ENCODE peak calls at places on chromosomes 16 and 17, in four cellular contexts. D, Q, M and T are unnamed samples.

GRCh38 chr17:15782809-15783208 is 50.7 kb downstream of the TBC1D26 start:
- DNase-seq in Q (no peak), M (no peak), D (no peak), T (no peak)

GRCh38 chr16:14522617-14523135 is 107.4 kb downstream of the PARN start:
- DNase-seq in Q (no peak), M (no peak), D (no peak), T (no peak)

GRCh38 chr17:47803201-47803600 is 18.4 kb downstream of the OSBPL7 start:
- DNase-seq in D (no peak), Q (peak; percentile 12), M (no peak), T (no peak)

GRCh38 chr16:28140788-28141618 is 70.8 kb downstream of the XPO6 start:
- DNase-seq in M (no peak), Q (no peak), D (no peak), T (no peak)

GRCh38 chr16:2471016-2471652 is at the start of gene NTN3:
- DNase-seq in D (peak; percentile 88), Q (peak; percentile 91), M (no peak), T (no peak)

GRCh38 chr17:77422104-77422782 is 281.5 kb downstream of the SEC14L1 start:
- DNase-seq in Q (no peak), M (no peak), D (no peak), T (no peak)

GRCh38 chr16:66705790-66706505 is 9.4 kb upstream of the CMTM4 start:
- DNase-seq in M (no peak), D (no peak), Q (no peak), T (no peak)

GRCh38 chr17:60970741-60971140 is 293.1 kb downstream of the BCAS3 start:
- DNase-seq in D (no peak), M (no peak), Q (no peak), T (no peak)

GRCh38 chr17:78665952-78666920 is 89.0 kb upstream of the DNAH17 start:
- DNase-seq in Q (no peak), D (peak; percentile 24), M (no peak), T (no peak)

GRCh38 chr17:3885271-3885670 is 7.6 kb downstream of the CAMKK1 start:
- DNase-seq in M (no peak), Q (no peak), D (no peak), T (no peak)

GRCh38 chr16:76176153-76176552 is 101.0 kb upstream of the CNTNAP4 start:
- DNase-seq in Q (no peak), D (no peak), M (no peak), T (no peak)

GRCh38 chr16:75087040-75087979 is 29.3 kb downstream of the LDHD start:
- DNase-seq in D (no peak), Q (peak; percentile 36), M (peak; percentile 87), T (no peak)

GRCh38 chr16:86532526-86532815 is 22.1 kb downstream of the FOXF1 start:
- DNase-seq in Q (no peak), M (no peak), D (no peak), T (no peak)

GRCh38 chr16:49268667-49269066 is 13.0 kb downstream of the CBLN1 start:
- DNase-seq in Q (no peak), M (no peak), D (no peak), T (no peak)

GRCh38 chr16:68396481-68396880 is 51.8 kb downstream of the SMPD3 start:
- DNase-seq in Q (peak; percentile 49), D (peak; percentile 41), M (peak; percentile 16), T (peak; percentile 31)

GRCh38 chr17:29929006-29929543 is 953 bp downstream of the SSH2 start:
- DNase-seq in M (no peak), Q (peak; percentile 38), D (peak; percentile 35), T (no peak)

GRCh38 chr16:74744566-74744965 is 30.1 kb downstream of the FA2H start:
- DNase-seq in Q (no peak), D (no peak), M (no peak), T (no peak)

GRCh38 chr17:50206604-50207293 is 5.3 kb upstream of the COL1A1 start:
- DNase-seq in M (no peak), Q (peak; percentile 97), D (peak; percentile 85), T (no peak)

GRCh38 chr16:23694707-23695373 is 16.2 kb downstream of the PLK1 start:
- DNase-seq in Q (peak; percentile 56), D (peak; percentile 83), M (no peak), T (no peak)

GRCh38 chr16:69371564-69371963 is 14.2 kb downstream of the TERF2 start:
- DNase-seq in M (no peak), Q (no peak), D (no peak), T (no peak)

GRCh38 chr17:15946611-15947120 is 1.7 kb downstream of the ADORA2B start:
- DNase-seq in M (no peak), Q (no peak), D (no peak), T (no peak)

GRCh38 chr17:78935419-78936323 is 10.5 kb upstream of the TIMP2 start:
- DNase-seq in M (peak; percentile 93), Q (peak; percentile 97), D (no peak), T (peak; percentile 90)

GRCh38 chr17:7294614-7295153 is at the start of gene YBX2:
- DNase-seq in D (peak; percentile 95), Q (peak; percentile 97), M (no peak), T (no peak)

GRCh38 chr17:80501739-80502577 is 25.6 kb upstream of the NPTX1 start:
- DNase-seq in Q (no peak), M (no peak), D (no peak), T (no peak)

GRCh38 chr17:19645608-19646250 is 2.8 kb upstream of the ALDH3A2 start:
- DNase-seq in M (no peak), Q (peak; percentile 47), D (peak; percentile 70), T (no peak)

GRCh38 chr17:30336369-30337171 is 2.7 kb upstream of the TMIGD1 start:
- DNase-seq in Q (peak; percentile 43), D (peak; percentile 67), M (no peak), T (no peak)

GRCh38 chr16:47779201-47780016 is 318.3 kb downstream of the PHKB start:
- DNase-seq in D (no peak), Q (no peak), M (no peak), T (no peak)

GRCh38 chr17:37124825-37125181 is 176.0 kb downstream of the AATF start:
- DNase-seq in M (no peak), D (no peak), Q (no peak), T (no peak)

GRCh38 chr16:84228321-84228838 is 11.4 kb downstream of the KCNG4 start:
- DNase-seq in Q (peak; percentile 50), D (peak; percentile 31), M (peak; percentile 66), T (peak; percentile 57)

GRCh38 chr17:67992541-67993152 is 3.6 kb downstream of the C17orf58 start:
- DNase-seq in D (peak; percentile 40), M (no peak), Q (no peak), T (no peak)

GRCh38 chr17:17491546-17491988 is 4.6 kb downstream of the RASD1 start:
- DNase-seq in M (no peak), Q (no peak), D (no peak), T (no peak)

GRCh38 chr16:686459-687260 is 2.5 kb upstream of the JMJD8 start:
- DNase-seq in M (no peak), D (no peak), Q (no peak), T (no peak)

GRCh38 chr16:677306-678190 is 2.1 kb downstream of the RHBDL1 start:
- DNase-seq in Q (no peak), D (no peak), M (no peak), T (no peak)

GRCh38 chr17:740240-741055 is 8.1 kb downstream of the TLCD3A start:
- DNase-seq in D (no peak), Q (no peak), M (no peak), T (no peak)

GRCh38 chr17:68200689-68201424 is 47.0 kb upstream of the AMZ2 start:
- DNase-seq in D (peak; percentile 91), Q (peak; percentile 94), M (peak; percentile 13), T (no peak)

GRCh38 chr17:14427914-14428639 is 127.2 kb downstream of the HS3ST3B1 start:
- DNase-seq in M (no peak), D (no peak), Q (no peak), T (no peak)

GRCh38 chr17:34420254-34420766 is 57.3 kb upstream of the CCL1 start:
- DNase-seq in Q (peak; percentile 85), M (peak; percentile 8), D (peak; percentile 77), T (no peak)

GRCh38 chr17:56653877-56654276 is 60.4 kb downstream of the NOG start:
- DNase-seq in Q (peak; percentile 32), D (peak; percentile 82), M (no peak), T (no peak)

GRCh38 chr17:78774956-78775571 is 7.0 kb downstream of the CYTH1 start:
- DNase-seq in M (no peak), Q (no peak), D (no peak), T (no peak)

GRCh38 chr17:56861899-56862298 is 27.9 kb downstream of the DGKE start:
- DNase-seq in M (no peak), Q (no peak), D (no peak), T (no peak)

DNA sequence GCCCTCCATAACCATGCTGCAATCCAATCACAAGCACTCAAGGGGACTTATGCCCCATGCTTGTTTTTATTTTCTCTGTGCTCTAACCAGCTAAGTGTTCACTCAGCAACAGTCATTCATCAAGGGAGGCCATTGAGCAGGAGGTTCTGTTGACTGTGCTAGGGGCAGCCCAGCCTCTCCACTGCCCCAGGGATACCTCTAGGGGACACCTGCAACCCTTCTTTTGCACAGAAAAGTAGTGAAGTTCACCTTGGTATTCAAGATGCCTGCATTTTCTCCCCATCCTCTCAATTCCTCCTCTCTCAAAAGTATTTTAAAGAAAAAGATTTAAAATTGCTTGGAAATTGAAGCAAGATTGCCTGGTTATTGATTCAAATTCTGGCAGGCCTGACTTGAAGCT is 124.7 kb upstream of the GNAO1 start:
- DNase-seq in M (no peak), D (no peak), Q (no peak), T (no peak)
- TF ChIP-seq CTCF in M (no peak), D (no peak), Q (no peak), T (no peak)

DNA sequence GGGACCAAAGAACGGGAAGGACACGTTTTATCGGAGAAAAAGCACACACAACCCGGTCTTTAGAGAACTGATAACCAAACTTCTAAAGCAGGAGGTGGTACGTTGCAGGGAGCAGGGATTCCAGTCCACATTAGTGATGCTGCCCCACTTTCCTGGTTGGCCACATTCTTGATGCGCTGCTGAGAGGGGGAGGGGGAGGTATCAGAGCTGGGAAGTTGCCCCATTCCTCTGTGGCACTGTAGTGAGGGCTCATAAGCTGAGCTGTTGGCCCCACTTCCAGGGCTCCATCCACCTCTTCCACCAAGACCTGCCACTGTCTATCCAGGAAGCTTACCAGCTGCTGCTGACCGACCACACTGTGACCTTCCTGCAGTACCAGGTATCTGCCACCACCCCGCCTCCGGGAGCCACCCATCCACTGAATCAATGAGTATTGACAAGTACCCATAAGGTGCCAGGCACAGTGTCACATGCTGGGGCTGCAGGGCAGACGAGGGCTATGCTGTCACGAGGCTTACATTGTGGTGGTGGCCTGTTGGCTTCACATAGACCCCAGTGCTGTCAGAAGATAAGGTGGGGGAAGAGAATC is 1.0 kb downstream of the TSEN54 start:
- DNase-seq in Q (peak; percentile 66), D (peak; percentile 33), M (no peak), T (no peak)
- TF ChIP-seq CTCF in Q (no peak), D (peak; percentile 13), M (no peak), T (no peak)

DNA sequence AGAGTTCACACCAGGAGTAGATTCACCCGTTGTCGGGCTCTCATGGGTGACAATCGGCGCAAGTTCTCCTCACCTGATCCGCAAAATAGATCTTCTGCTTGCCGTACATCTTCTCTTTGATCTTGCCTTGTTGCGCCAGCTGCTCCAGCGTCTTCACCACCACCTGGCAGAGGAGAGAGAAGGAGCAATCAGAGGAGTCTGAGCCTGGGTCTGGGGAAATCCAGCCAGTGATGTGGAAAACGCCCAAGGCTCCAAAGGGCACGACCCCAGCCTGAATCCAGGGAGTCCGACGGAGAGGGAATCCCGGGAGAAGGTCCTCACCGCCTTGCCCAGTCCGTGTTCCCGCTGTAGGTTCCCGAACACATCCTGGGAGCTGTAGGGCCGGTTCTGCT is 393 bp downstream of the PSMC3IP start:
- DNase-seq in M (no peak), Q (no peak), D (no peak), T (no peak)
- TF ChIP-seq CTCF in M (no peak), Q (no peak), D (no peak), T (no peak)

GRCh38 chr16:29674188-29674587 is 4.8 kb upstream of the QPRT start:
- DNase-seq in M (no peak), D (no peak), Q (no peak), T (no peak)
- TF ChIP-seq CTCF in M (no peak), D (no peak), Q (no peak), T (no peak)